ENCODE peak calls at places on chromosomes 4 and X, in nine cellular contexts. U is stomach, Z is transverse colon, Y is ovary, C is SK-N-SH, L is A549, K is K562, F is HepG2, E is tibial nerve. X is an unnamed sample.

GRCh38 chrX:130079824-130080406 is 30.4 kb downstream of the ELF4 start:
- DNase-seq in L (peak; percentile 71), F (peak; percentile 50), K (peak; percentile 47), Z (peak; percentile 67), E (no peak), Y (peak; percentile 69), U (peak; percentile 67), C (peak; percentile 75), X (peak; percentile 83)

GRCh38 chrX:42978655-42979379 is 200.9 kb upstream of the PPP1R2C start:
- DNase-seq in Z (no peak), C (no peak), E (no peak), U (no peak), F (no peak), K (no peak), Y (no peak), L (no peak), X (no peak)

GRCh38 chrX:39050427-39050826 is 249.2 kb downstream of the MID1IP1 start:
- DNase-seq in L (no peak), K (no peak), C (no peak), Z (no peak), E (no peak), U (no peak), F (no peak), Y (no peak), X (no peak)

GRCh38 chr4:38004887-38005286 is 44.7 kb downstream of the PTTG2 start:
- DNase-seq in E (no peak), C (no peak), K (no peak), U (no peak), Y (no peak), F (no peak), Z (no peak), L (no peak), X (no peak)

GRCh38 chrX:144219035-144219434 is 335.2 kb downstream of the UBE2NL start:
- DNase-seq in F (no peak), K (no peak), C (no peak), L (no peak), U (peak; percentile 26), E (no peak), Z (no peak), Y (no peak), X (no peak)

GRCh38 chrX:45454235-45454634 is 253.6 kb upstream of the DIPK2B start:
- DNase-seq in Y (no peak), U (no peak), E (no peak), L (no peak), K (no peak), F (no peak), C (no peak), Z (no peak), X (no peak)

GRCh38 chr4:155399974-155400697 is 23.4 kb upstream of the MAP9 start:
- DNase-seq in E (no peak), C (no peak), F (no peak), Z (no peak), K (no peak), L (no peak), U (no peak), Y (no peak), X (no peak)

GRCh38 chr4:184647391-184648101 is 1.7 kb downstream of the CASP3 start:
- DNase-seq in L (no peak), U (no peak), K (no peak), Y (no peak), F (no peak), C (no peak), E (no peak), Z (no peak), X (no peak)

GRCh38 chr4:68831642-68832041 is 15.8 kb downstream of the UGT2B10 start:
- DNase-seq in Z (no peak), E (no peak), Y (no peak), U (no peak), F (no peak), L (no peak), C (no peak), K (no peak), X (no peak)
- H3K27ac ChIP-seq in Z (no peak overlapping the region), E (no peak overlapping the region), Y (no peak overlapping the region), U (no peak overlapping the region), F (no peak overlapping the region), L (no peak overlapping the region), C (no peak overlapping the region), K (no peak overlapping the region), X (no peak overlapping the region)

DNA sequence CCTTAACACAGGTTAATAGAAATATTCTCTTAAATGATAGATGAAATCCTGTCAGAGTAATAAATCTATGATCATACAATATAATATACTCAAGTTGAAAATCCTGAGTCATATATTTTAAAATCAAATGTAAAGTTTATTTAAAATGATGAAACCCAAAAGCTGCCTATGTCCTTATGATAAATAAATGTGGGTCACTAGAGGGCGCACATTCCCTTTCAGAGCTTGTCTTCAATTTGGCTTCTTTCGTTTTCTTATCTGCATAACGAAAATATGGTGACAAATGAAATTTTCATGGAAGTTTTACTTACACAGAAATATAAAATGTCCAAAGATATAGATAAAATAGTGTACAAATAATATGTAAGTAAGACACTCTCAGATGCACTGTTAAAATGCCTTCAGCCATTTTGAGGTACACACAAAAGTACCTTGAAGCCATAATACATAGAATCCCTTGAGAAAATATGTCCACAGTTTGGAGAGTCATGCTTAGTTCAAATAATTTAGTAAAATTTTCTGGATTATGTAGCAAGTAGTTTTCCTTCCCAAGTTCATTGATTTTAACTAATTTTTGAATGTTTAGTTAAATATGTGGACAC is 680.4 kb downstream of the DMD start:
- DNase-seq in C (no peak), F (peak; percentile 21), E (no peak), U (no peak), Z (peak; percentile 9), Y (peak; percentile 13), K (peak; percentile 11), L (peak; percentile 38), X (no peak)
- TF ChIP-seq EP300 in C (no peak), F (no peak), E (no peak), U (no peak), Z (no peak), Y (no peak), K (no peak), L (no peak), X (no peak)

DNA sequence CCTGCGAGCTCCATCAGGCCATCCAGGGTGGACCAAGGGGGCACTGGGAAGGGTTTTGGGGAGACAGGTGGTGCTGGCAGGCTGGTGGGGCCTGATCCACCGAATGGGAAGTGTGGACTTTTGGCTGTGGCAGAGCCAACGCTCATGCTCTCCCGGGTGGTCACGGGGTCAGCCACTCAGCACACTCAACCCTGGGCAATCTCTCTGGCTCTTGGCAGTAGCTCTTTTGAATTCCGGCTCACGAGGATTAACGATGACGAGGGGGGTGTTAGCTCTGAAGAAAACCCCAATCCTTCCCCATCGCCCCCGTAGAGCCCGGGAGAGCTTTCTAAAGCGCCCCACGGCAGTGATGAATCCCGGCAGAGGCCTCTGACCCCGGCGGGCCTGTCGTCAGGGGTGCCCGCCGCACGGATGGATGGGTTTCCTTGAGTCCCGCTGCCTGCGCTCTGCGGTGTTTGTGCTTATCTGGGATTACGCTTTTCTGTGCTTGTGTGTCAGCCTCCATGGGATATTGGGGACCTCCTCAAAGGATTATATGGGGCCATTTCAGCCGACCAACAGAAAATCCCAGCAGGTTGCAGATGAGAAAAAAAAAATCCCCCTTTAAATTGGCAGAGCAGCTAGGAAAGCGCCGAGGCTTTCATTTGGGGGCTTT is 156.8 kb upstream of the PSAPL1 start:
- DNase-seq in Y (no peak), U (no peak), F (no peak), L (no peak), K (no peak), Z (no peak), E (no peak), C (no peak), X (no peak)
- TF ChIP-seq CTCF in Y (no peak), U (no peak), F (no peak), L (no peak), K (no peak), Z (no peak), E (no peak), C (no peak), X (no peak)

DNA sequence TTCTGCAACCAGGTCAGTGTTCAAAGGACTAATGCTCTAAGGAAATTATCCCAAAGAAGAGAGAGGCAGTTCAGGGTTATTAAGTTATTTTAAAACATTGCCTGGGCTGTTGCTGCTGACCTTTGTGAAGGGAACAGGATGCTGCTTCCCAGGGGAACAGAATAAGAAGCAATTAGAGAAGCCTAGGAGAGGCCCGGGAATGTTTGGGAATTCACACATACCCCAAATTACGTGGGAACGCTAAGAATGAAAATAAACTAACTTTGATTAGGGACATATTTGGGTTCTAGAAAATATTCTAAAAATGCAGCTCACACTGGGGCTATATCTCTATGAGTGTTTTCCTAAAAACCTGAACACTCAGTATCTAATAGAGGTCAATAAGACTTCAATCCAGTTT is 243.1 kb upstream of the FTHL17 start:
- DNase-seq in E (no peak), K (no peak), F (no peak), C (no peak), L (no peak), Z (no peak), U (no peak), Y (no peak), X (no peak)
- H3K27ac ChIP-seq in E (no peak overlapping the region), K (no peak overlapping the region), F (no peak overlapping the region), C (no peak overlapping the region), L (no peak overlapping the region), Z (no peak overlapping the region), U (no peak overlapping the region), Y (no peak overlapping the region), X (peak overlapping the region; percentile 31)

GRCh38 chr4:185702147-185702663 is 109.8 kb downstream of the SORBS2 start:
- DNase-seq in L (no peak), E (no peak), K (no peak), F (no peak), Z (no peak), C (no peak), Y (no peak), U (no peak), X (no peak)
- TF ChIP-seq EP300 in L (no peak), E (no peak), K (no peak), F (no peak), Z (no peak), C (no peak), Y (no peak), U (no peak), X (no peak)